ENCODE peak calls at places on chromosomes 1 and 21, in ten cellular contexts. U is MM.1S, V is BE2C, B is nephron progenitor cell, M is A549, I is heart left ventricle, E is foreskin fibroblast, N is fibroblast of lung, X is endothelial cell of umbilical vein, O is body of pancreas. Y is an unnamed sample.

GRCh38 chr1:58065520-58065919 is 481.0 kb downstream of the OMA1 start:
- DNase-seq in U (no peak), V (peak), B (no peak), M (no peak), I (no peak), E (no peak), N (no peak), X (no peak), O (no peak), Y (peak)

GRCh38 chr1:71603044-71603776 is 522.4 kb upstream of the ZRANB2 start:
- DNase-seq in U (no peak), V (no peak), B (no peak), M (no peak), I (no peak), E (no peak), N (no peak), X (no peak), O (no peak), Y (no peak)

GRCh38 chr21:14121719-14122118 is 89.0 kb downstream of the LIPI start:
- DNase-seq in U (no peak), V (no peak), B (no peak), M (no peak), I (no peak), E (no peak), N (no peak), X (no peak), O (no peak), Y (no peak)

GRCh38 chr1:153957744-153958110 is 685 bp downstream of the CRTC2 start:
- DNase-seq in U (peak), V (no peak), B (no peak), M (no peak), I (no peak), E (peak), N (peak), X (peak), O (no peak), Y (peak)

GRCh38 chr1:231923461-231924132 is 297.0 kb downstream of the DISC1 start:
- DNase-seq in U (no peak), V (no peak), B (no peak), M (no peak), I (no peak), E (no peak), N (peak), X (no peak), O (no peak), Y (no peak)

GRCh38 chr1:31691951-31692350 is 11.9 kb downstream of the COL16A1 start:
- DNase-seq in U (no peak), V (no peak), B (no peak), M (no peak), I (no peak), E (no peak), N (no peak), X (no peak), O (no peak), Y (no peak)

GRCh38 chr1:229230136-229230892 is 40.6 kb upstream of the RAB4A start:
- DNase-seq in U (no peak), V (no peak), B (peak), M (no peak), I (peak), E (no peak), N (no peak), X (no peak), O (no peak), Y (peak)

GRCh38 chr1:89464008-89464407 is 60.6 kb upstream of the LRRC8B start:
- DNase-seq in U (peak), V (no peak), B (no peak), M (no peak), I (no peak), E (no peak), N (no peak), X (no peak), O (no peak), Y (no peak)

GRCh38 chr1:212638419-212639151 is 30.0 kb downstream of the ATF3 start:
- DNase-seq in U (no peak), V (peak), B (no peak), M (no peak), I (peak), E (peak), N (peak), X (no peak), O (no peak), Y (no peak)

GRCh38 chr21:16419188-16419874 is 689.5 kb downstream of the USP25 start:
- DNase-seq in U (no peak), V (peak), B (peak), M (no peak), I (peak), E (peak), N (peak), X (peak), O (peak), Y (no peak)

GRCh38 chr1:15765495-15766194 is 7.0 kb downstream of the FBLIM1 start:
- DNase-seq in U (peak), V (no peak), B (no peak), M (no peak), I (no peak), E (peak), N (peak), X (no peak), O (peak), Y (no peak)

GRCh38 chr1:39297534-39297933 is 93.0 kb downstream of the MACF1 start:
- DNase-seq in U (no peak), V (no peak), B (no peak), M (no peak), I (no peak), E (no peak), N (peak), X (no peak), O (no peak), Y (no peak)

GRCh38 chr1:10045480-10046355 is 13.0 kb downstream of the UBE4B start:
- DNase-seq in U (no peak), V (peak), B (no peak), M (no peak), I (no peak), E (peak), N (peak), X (no peak), O (peak), Y (no peak)

GRCh38 chr21:32136546-32136945 is 142.3 kb downstream of the MIS18A start:
- DNase-seq in U (no peak), V (no peak), B (no peak), M (no peak), I (no peak), E (no peak), N (no peak), X (no peak), O (no peak), Y (no peak)

GRCh38 chr1:151347523-151348246 is 633 bp upstream of the RFX5 start:
- DNase-seq in U (no peak), V (no peak), B (no peak), M (no peak), I (no peak), E (peak), N (peak), X (no peak), O (no peak), Y (no peak)

GRCh38 chr1:151343587-151343986 is 3.5 kb downstream of the RFX5 start:
- DNase-seq in U (no peak), V (no peak), B (no peak), M (no peak), I (no peak), E (no peak), N (no peak), X (no peak), O (no peak), Y (no peak)

GRCh38 chr1:151346082-151346768 is 827 bp downstream of the RFX5 start:
- DNase-seq in U (no peak), V (no peak), B (no peak), M (no peak), I (no peak), E (peak), N (no peak), X (peak), O (no peak), Y (no peak)

GRCh38 chr1:151342562-151342961 is 4.5 kb downstream of the RFX5 start:
- DNase-seq in U (no peak), V (no peak), B (no peak), M (no peak), I (no peak), E (no peak), N (no peak), X (no peak), O (no peak), Y (no peak)

GRCh38 chr1:151346769-151347522 is at the start of gene RFX5:
- DNase-seq in U (peak), V (peak), B (peak), M (peak), I (peak), E (peak), N (peak), X (peak), O (peak), Y (peak)
- TF ChIP-seq CTCF in U (no peak), V (no peak), B (no peak), M (no peak), I (no peak), E (no peak), N (no peak), X (no peak), O (no peak), Y (no peak)

GRCh38 chr1:91797164-91797563 is 88.8 kb downstream of the TGFBR3 start:
- DNase-seq in U (no peak), V (no peak), B (no peak), M (no peak), I (peak), E (no peak), N (no peak), X (no peak), O (no peak), Y (no peak)
- TF ChIP-seq CTCF in U (no peak), V (no peak), B (no peak), M (no peak), I (no peak), E (no peak), N (no peak), X (no peak), O (no peak), Y (no peak)

GRCh38 chr1:105795741-105796140 is 1260.7 kb upstream of the PRMT6 start:
- DNase-seq in U (no peak), V (no peak), B (no peak), M (no peak), I (no peak), E (no peak), N (no peak), X (no peak), O (no peak), Y (no peak)

DNA sequence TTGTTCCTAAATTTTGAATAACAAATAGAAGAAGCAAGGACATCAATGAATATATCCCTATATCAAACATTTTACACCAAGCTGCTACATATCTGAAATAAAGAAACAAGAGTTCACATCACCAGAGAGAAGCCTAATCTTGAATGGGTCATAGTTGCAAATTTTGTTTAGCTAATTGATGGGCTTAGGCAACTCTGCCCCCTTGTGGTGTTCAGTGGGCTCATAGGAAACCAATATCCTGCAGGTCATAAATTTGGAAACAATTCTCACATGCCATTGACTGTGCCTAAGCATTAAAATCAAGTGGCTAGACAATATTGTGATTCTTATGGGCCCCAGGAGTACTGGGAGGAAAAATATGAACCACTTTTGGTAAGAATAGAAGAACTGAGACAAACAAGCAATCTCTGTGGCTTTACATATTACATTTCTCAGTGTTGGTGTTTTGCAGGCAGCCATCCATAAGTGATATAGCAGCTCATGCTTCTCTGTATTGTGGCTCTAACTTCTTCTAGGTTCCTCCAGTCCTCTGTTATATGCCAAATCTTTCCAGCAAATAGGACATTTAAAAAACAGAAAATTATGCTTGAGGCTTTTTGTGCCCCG is 1262.8 kb upstream of the PRMT6 start:
- DNase-seq in U (peak), V (peak), B (peak), M (no peak), I (no peak), E (peak), N (no peak), X (no peak), O (peak), Y (peak)
- TF ChIP-seq CTCF in U (peak), V (peak), B (peak), M (peak), I (no peak), E (peak), N (peak), X (no peak), O (no peak), Y (peak)

GRCh38 chr1:80722611-80723010 is 1078.1 kb upstream of the ADGRL2 start:
- DNase-seq in U (no peak), V (no peak), B (no peak), M (no peak), I (no peak), E (no peak), N (no peak), X (no peak), O (no peak), Y (no peak)
- TF ChIP-seq CTCF in U (no peak), V (no peak), B (no peak), M (no peak), I (no peak), E (no peak), N (no peak), X (no peak), O (no peak), Y (no peak)

GRCh38 chr1:182484067-182484466 is 34.1 kb downstream of the RGSL1 start:
- DNase-seq in U (no peak), V (no peak), B (no peak), M (no peak), I (no peak), E (no peak), N (no peak), X (no peak), O (no peak), Y (no peak)

GRCh38 chr1:182485861-182486260 is 35.9 kb downstream of the RGSL1 start:
- DNase-seq in U (no peak), V (no peak), B (no peak), M (no peak), I (no peak), E (no peak), N (no peak), X (no peak), O (no peak), Y (no peak)

GRCh38 chr1:182488803-182489202 is 38.9 kb downstream of the RGSL1 start:
- DNase-seq in U (no peak), V (no peak), B (no peak), M (no peak), I (no peak), E (no peak), N (no peak), X (no peak), O (no peak), Y (no peak)

GRCh38 chr1:182484531-182485257 is 34.7 kb downstream of the RGSL1 start:
- DNase-seq in U (peak), V (peak), B (peak), M (no peak), I (no peak), E (no peak), N (no peak), X (no peak), O (no peak), Y (peak)
- TF ChIP-seq CTCF in U (peak), V (peak), B (no peak), M (no peak), I (no peak), E (no peak), N (no peak), X (no peak), O (no peak), Y (peak)

DNA sequence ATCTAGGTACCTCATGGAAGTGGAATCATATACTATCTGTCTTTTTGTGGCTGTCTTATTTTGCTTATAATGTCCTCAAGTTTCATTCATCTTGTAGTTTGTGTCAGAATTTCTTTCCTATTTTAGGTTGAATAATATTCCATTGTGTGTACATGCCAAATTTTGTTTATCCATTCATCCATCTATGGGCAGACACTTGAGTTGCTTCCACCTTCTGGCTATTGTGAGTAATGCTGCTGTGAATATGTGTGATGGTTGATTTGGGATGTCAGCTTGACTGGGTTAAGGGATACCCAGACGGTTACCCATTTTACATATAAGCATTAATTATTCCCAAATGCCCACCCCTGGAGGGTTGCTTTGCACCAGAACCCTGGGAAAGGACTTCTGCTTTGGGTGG is 477.5 kb downstream of the PTPRU start:
- DNase-seq in U (no peak), V (no peak), B (no peak), M (no peak), I (no peak), E (peak), N (peak), X (no peak), O (no peak), Y (no peak)
- TF ChIP-seq CTCF in U (peak), V (peak), B (peak), M (no peak), I (no peak), E (peak), N (peak), X (peak), O (no peak), Y (no peak)

GRCh38 chr1:202656951-202657646 is 53.2 kb downstream of the SYT2 start:
- DNase-seq in U (no peak), V (no peak), B (peak), M (peak), I (no peak), E (peak), N (peak), X (peak), O (no peak), Y (no peak)
- TF ChIP-seq CTCF in U (peak), V (no peak), B (peak), M (no peak), I (no peak), E (no peak), N (no peak), X (peak), O (no peak), Y (no peak)

GRCh38 chr1:184583837-184584236 is 170.8 kb downstream of the EDEM3 start:
- DNase-seq in U (no peak), V (no peak), B (no peak), M (no peak), I (no peak), E (no peak), N (no peak), X (no peak), O (no peak), Y (no peak)
- TF ChIP-seq CTCF in U (no peak), V (peak), B (no peak), M (no peak), I (no peak), E (no peak), N (peak), X (no peak), O (no peak), Y (no peak)

GRCh38 chr21:34795152-34796141 is 126.7 kb downstream of the CLIC6 start:
- DNase-seq in U (no peak), V (no peak), B (no peak), M (peak), I (no peak), E (peak), N (peak), X (peak), O (peak), Y (no peak)
- TF ChIP-seq CTCF in U (no peak), V (no peak), B (no peak), M (peak), I (no peak), E (peak), N (peak), X (peak), O (no peak), Y (no peak)